ENCODE peak calls at places on chromosomes 2 and 18, in four cellular contexts. One of them, this sample, is unnamed.

GRCh38 chr2:100984892-100985307 is 17.2 kb upstream of the RPL31 start:
- DNase-seq in fibroblast of lung: peak; percentile 76
- DNase-seq in psoas muscle: peak; percentile 88
- DNase-seq in left lung: peak; percentile 92
- DNase-seq in this sample: peak; percentile 91

GRCh38 chr2:234375481-234375880 is 121.4 kb downstream of the ARL4C start:
- DNase-seq in fibroblast of lung: no peak
- DNase-seq in left lung: no peak
- DNase-seq in psoas muscle: no peak
- DNase-seq in this sample: no peak

GRCh38 chr2:96924775-96925747 is 55.2 kb upstream of the SEMA4C start:
- DNase-seq in fibroblast of lung: no peak
- DNase-seq in psoas muscle: peak; percentile 28
- DNase-seq in left lung: peak; percentile 40
- DNase-seq in this sample: peak; percentile 30

GRCh38 chr2:39452396-39452795 is 15.3 kb upstream of the MAP4K3 start:
- DNase-seq in fibroblast of lung: no peak
- DNase-seq in psoas muscle: no peak
- DNase-seq in left lung: no peak
- DNase-seq in this sample: no peak

GRCh38 chr18:5894613-5895299 is 566 bp downstream of the TMEM200C start:
- DNase-seq in left lung: peak; percentile 78
- DNase-seq in psoas muscle: peak; percentile 48
- DNase-seq in fibroblast of lung: peak; percentile 12
- DNase-seq in this sample: peak; percentile 80

GRCh38 chr18:78136986-78137385 is 842.6 kb upstream of the SALL3 start:
- DNase-seq in left lung: no peak
- DNase-seq in psoas muscle: no peak
- DNase-seq in fibroblast of lung: no peak
- DNase-seq in this sample: no peak

GRCh38 chr18:56246912-56247311 is 391.5 kb downstream of the TXNL1 start:
- DNase-seq in fibroblast of lung: peak; percentile 11
- DNase-seq in psoas muscle: no peak
- DNase-seq in left lung: no peak
- DNase-seq in this sample: no peak

GRCh38 chr2:177262958-177263450 is 1.5 kb downstream of the NFE2L2 start:
- DNase-seq in fibroblast of lung: no peak
- DNase-seq in left lung: no peak
- DNase-seq in psoas muscle: no peak
- DNase-seq in this sample: no peak

GRCh38 chr2:119282966-119283511 is 59.4 kb downstream of the STEAP3 start:
- DNase-seq in fibroblast of lung: no peak
- DNase-seq in left lung: no peak
- DNase-seq in psoas muscle: no peak
- DNase-seq in this sample: peak; percentile 49

GRCh38 chr2:148907085-148907785 is 32.2 kb downstream of the KIF5C start:
- DNase-seq in left lung: no peak
- DNase-seq in fibroblast of lung: no peak
- DNase-seq in psoas muscle: no peak
- DNase-seq in this sample: no peak

GRCh38 chr2:133810559-133810958 is 242.3 kb upstream of the NCKAP5 start:
- DNase-seq in fibroblast of lung: no peak
- DNase-seq in psoas muscle: no peak
- DNase-seq in left lung: no peak
- DNase-seq in this sample: no peak

GRCh38 chr2:99863914-99864273 is 278.5 kb downstream of the AFF3 start:
- DNase-seq in left lung: no peak
- DNase-seq in fibroblast of lung: no peak
- DNase-seq in psoas muscle: no peak
- DNase-seq in this sample: no peak

GRCh38 chr18:52343138-52343537 is 3.1 kb downstream of the DCC start:
- DNase-seq in left lung: no peak
- DNase-seq in psoas muscle: no peak
- DNase-seq in fibroblast of lung: peak; percentile 28
- DNase-seq in this sample: peak; percentile 32

GRCh38 chr2:152505495-152505906 is 170.5 kb downstream of the FMNL2 start:
- DNase-seq in left lung: no peak
- DNase-seq in fibroblast of lung: peak; percentile 55
- DNase-seq in psoas muscle: peak; percentile 57
- DNase-seq in this sample: no peak

GRCh38 chr2:196836440-196836839 is 27.3 kb upstream of the C2orf66 start:
- DNase-seq in fibroblast of lung: peak; percentile 38
- DNase-seq in psoas muscle: no peak
- DNase-seq in left lung: no peak
- DNase-seq in this sample: no peak

GRCh38 chr2:66462196-66462825 is 27.4 kb downstream of the MEIS1 start:
- DNase-seq in left lung: no peak
- DNase-seq in fibroblast of lung: no peak
- DNase-seq in psoas muscle: no peak
- DNase-seq in this sample: no peak

GRCh38 chr2:69973335-69973735 is 11.9 kb upstream of the ASPRV1 start:
- DNase-seq in fibroblast of lung: peak; percentile 59
- DNase-seq in left lung: no peak
- DNase-seq in psoas muscle: no peak
- DNase-seq in this sample: no peak

GRCh38 chr18:77147418-77147852 is 14.9 kb upstream of the MBP start:
- DNase-seq in left lung: no peak
- DNase-seq in fibroblast of lung: no peak
- DNase-seq in psoas muscle: no peak
- DNase-seq in this sample: no peak

GRCh38 chr2:1730047-1730937 is 14.0 kb downstream of the PXDN start:
- DNase-seq in psoas muscle: no peak
- DNase-seq in fibroblast of lung: peak; percentile 96
- DNase-seq in left lung: peak; percentile 57
- DNase-seq in this sample: peak; percentile 85

GRCh38 chr2:105919826-105920225 is 175.1 kb downstream of the NCK2 start:
- DNase-seq in fibroblast of lung: peak; percentile 58
- DNase-seq in left lung: no peak
- DNase-seq in psoas muscle: no peak
- DNase-seq in this sample: no peak

GRCh38 chr18:63342206-63342605 is 22.6 kb upstream of the BCL2 start:
- DNase-seq in psoas muscle: no peak
- DNase-seq in fibroblast of lung: peak; percentile 55
- DNase-seq in left lung: no peak
- DNase-seq in this sample: no peak

GRCh38 chr18:56086176-56086575 is 498.2 kb upstream of the TCF4 start:
- DNase-seq in psoas muscle: no peak
- DNase-seq in left lung: no peak
- DNase-seq in fibroblast of lung: no peak
- DNase-seq in this sample: no peak

GRCh38 chr2:175679231-175679630 is 322.8 kb downstream of the LNPK start:
- DNase-seq in fibroblast of lung: no peak
- DNase-seq in psoas muscle: no peak
- DNase-seq in left lung: no peak
- DNase-seq in this sample: no peak

GRCh38 chr2:28296904-28297303 is 95.8 kb upstream of the FOSL2 start:
- DNase-seq in left lung: no peak
- DNase-seq in fibroblast of lung: peak; percentile 42
- DNase-seq in psoas muscle: no peak
- DNase-seq in this sample: no peak

GRCh38 chr2:100842241-100842922 is 22.4 kb downstream of the NPAS2 start:
- DNase-seq in fibroblast of lung: no peak
- DNase-seq in left lung: no peak
- DNase-seq in psoas muscle: no peak
- DNase-seq in this sample: no peak

GRCh38 chr18:21740724-21741510 is at the start of gene MIB1:
- DNase-seq in fibroblast of lung: peak; percentile 43
- DNase-seq in psoas muscle: peak; percentile 99
- DNase-seq in left lung: peak; percentile 90
- DNase-seq in this sample: peak; percentile 97

GRCh38 chr2:147945660-147946059 is 74.9 kb downstream of the ORC4 start:
- DNase-seq in left lung: no peak
- DNase-seq in psoas muscle: no peak
- DNase-seq in fibroblast of lung: peak; percentile 21
- DNase-seq in this sample: no peak

GRCh38 chr2:55047677-55048299 is 2.5 kb downstream of the RTN4 start:
- DNase-seq in fibroblast of lung: peak; percentile 51
- DNase-seq in left lung: no peak
- DNase-seq in psoas muscle: no peak
- DNase-seq in this sample: peak; percentile 45

GRCh38 chr18:61127714-61128485 is 205.3 kb upstream of the CDH20 start:
- DNase-seq in left lung: no peak
- DNase-seq in psoas muscle: no peak
- DNase-seq in fibroblast of lung: no peak
- DNase-seq in this sample: no peak

GRCh38 chr2:19282305-19282704 is 76.1 kb downstream of the OSR1 start:
- DNase-seq in psoas muscle: no peak
- DNase-seq in fibroblast of lung: no peak
- DNase-seq in left lung: no peak
- DNase-seq in this sample: no peak

GRCh38 chr18:14089781-14090180 is 42.5 kb downstream of the ZNF519 start:
- DNase-seq in fibroblast of lung: no peak
- DNase-seq in psoas muscle: no peak
- DNase-seq in left lung: no peak
- DNase-seq in this sample: no peak

GRCh38 chr18:32919799-32920198 is 147.0 kb upstream of the KLHL14 start:
- DNase-seq in left lung: no peak
- DNase-seq in psoas muscle: no peak
- DNase-seq in fibroblast of lung: no peak
- DNase-seq in this sample: no peak

GRCh38 chr2:64267699-64268098 is 123.5 kb upstream of the PELI1 start:
- DNase-seq in psoas muscle: no peak
- DNase-seq in left lung: no peak
- DNase-seq in fibroblast of lung: no peak
- DNase-seq in this sample: no peak

GRCh38 chr2:212032536-212033219 is 505.9 kb downstream of the ERBB4 start:
- DNase-seq in left lung: no peak
- DNase-seq in fibroblast of lung: peak; percentile 63
- DNase-seq in psoas muscle: no peak
- DNase-seq in this sample: no peak

GRCh38 chr2:99448556-99448955 is 41.3 kb downstream of the REV1 start:
- DNase-seq in psoas muscle: no peak
- DNase-seq in left lung: no peak
- DNase-seq in fibroblast of lung: no peak
- DNase-seq in this sample: peak; percentile 47

GRCh38 chr18:79548986-79549637 is 130.5 kb upstream of the CTDP1 start:
- DNase-seq in left lung: peak; percentile 70
- DNase-seq in fibroblast of lung: no peak
- DNase-seq in psoas muscle: no peak
- DNase-seq in this sample: no peak
- H3K27ac ChIP-seq in left lung: no peak overlapping the region
- H3K27ac ChIP-seq in fibroblast of lung: no peak overlapping the region
- H3K27ac ChIP-seq in psoas muscle: no peak overlapping the region
- H3K27ac ChIP-seq in this sample: no peak overlapping the region

DNA sequence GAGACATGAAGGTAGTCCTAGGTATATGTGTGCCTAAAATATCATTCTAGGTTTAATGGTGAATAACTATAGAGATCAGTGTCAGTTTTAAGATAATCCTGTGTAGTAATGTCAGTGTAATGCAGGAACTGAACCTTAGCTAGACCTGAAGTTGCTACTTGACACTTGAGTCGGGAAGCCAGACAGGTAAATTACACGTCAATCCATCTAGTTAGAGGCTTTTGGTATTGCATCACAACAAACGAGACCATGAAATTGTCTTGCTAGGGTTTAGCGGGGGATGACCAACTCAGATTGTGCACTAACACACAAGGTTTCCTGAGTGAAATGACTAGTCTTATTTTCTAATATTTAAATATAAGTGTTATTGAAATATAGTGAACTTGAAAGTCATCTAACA is 2.0 kb downstream of the YPEL5 start:
- DNase-seq in left lung: no peak
- DNase-seq in psoas muscle: no peak
- DNase-seq in fibroblast of lung: no peak
- DNase-seq in this sample: no peak
- H3K4me3 ChIP-seq in left lung: no peak overlapping the region
- H3K4me3 ChIP-seq in psoas muscle: peak overlapping the region; percentile 94
- H3K4me3 ChIP-seq in fibroblast of lung: peak overlapping the region; percentile 90
- H3K4me3 ChIP-seq in this sample: no peak overlapping the region

DNA sequence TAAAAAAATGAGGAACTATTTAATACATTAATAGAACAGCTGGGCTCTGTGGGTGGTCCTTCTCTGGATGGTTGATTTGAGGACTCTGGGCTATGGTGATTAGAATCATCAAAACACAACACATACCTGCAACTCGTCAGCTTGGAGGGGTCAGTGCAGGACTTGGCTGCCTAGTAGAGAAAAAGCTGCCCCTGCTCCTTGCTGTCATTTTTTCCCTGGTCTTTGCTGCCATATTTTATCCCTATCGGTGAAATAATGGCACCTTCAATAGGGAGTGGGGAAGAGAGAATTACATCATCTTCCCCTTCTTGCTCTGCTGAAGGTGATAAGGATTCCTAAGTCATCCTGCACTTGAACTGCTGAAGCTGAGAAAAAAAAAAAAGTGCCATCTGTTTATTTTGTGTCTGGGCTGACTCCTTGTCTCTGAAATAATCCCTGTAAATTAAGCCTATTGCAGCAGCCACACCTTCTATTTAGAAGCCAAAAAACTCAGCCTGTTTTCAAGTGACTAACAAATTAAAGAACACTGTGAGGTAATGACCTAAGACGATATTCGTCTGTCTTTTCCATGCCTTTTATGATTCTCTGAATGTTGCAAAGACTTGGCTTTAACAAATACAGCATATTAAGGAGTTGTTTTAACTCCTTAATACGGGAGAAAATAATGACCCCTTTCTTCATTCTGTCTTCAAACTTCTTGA is 89.3 kb downstream of the ACVR1 start:
- DNase-seq in psoas muscle: no peak
- DNase-seq in fibroblast of lung: no peak
- DNase-seq in left lung: no peak
- DNase-seq in this sample: no peak
- H3K27ac ChIP-seq in psoas muscle: peak overlapping the region; percentile 92
- H3K27ac ChIP-seq in fibroblast of lung: no peak overlapping the region
- H3K27ac ChIP-seq in left lung: no peak overlapping the region
- H3K27ac ChIP-seq in this sample: no peak overlapping the region

DNA sequence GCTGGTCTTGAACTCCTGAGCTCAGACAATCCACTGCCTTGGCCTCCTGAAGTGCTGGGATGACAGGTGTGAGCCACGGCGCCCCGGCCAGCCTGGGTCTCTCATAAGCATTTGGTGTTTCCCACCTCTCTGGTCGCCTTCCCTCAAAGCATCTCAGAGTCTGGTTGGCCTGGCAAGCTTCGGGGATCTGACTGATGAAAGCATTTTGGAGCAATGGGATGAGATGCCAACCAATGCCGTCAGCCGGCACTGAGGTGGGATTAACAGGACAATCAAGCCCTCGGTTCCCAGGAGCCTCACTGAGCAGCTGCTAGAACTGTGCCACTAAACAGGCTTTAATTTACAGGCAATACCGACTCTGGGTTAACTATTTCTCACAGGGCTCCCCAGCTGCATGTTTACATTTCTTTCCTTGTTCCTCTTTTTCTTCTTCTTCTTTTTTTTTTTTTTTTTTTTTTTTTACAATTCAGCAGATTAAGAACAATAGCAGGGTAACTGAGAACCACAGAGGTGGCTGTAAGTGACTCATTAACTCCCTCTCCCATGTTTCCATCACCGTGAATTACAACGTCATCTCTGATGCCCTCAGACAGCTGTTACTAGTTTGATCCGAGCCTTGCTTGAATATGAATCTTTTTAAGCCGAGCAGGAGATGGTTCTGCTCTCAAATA is 38.0 kb downstream of the ODC1 start:
- DNase-seq in left lung: no peak
- DNase-seq in psoas muscle: no peak
- DNase-seq in fibroblast of lung: no peak
- DNase-seq in this sample: no peak
- H3K4me3 ChIP-seq in left lung: no peak overlapping the region
- H3K4me3 ChIP-seq in psoas muscle: no peak overlapping the region
- H3K4me3 ChIP-seq in fibroblast of lung: no peak overlapping the region
- H3K4me3 ChIP-seq in this sample: no peak overlapping the region

GRCh38 chr2:191848771-191849726 is 2.2 kb upstream of the CAVIN2 start:
- DNase-seq in fibroblast of lung: no peak
- DNase-seq in left lung: no peak
- DNase-seq in psoas muscle: no peak
- DNase-seq in this sample: no peak
- H3K27ac ChIP-seq in fibroblast of lung: no peak overlapping the region
- H3K27ac ChIP-seq in left lung: no peak overlapping the region
- H3K27ac ChIP-seq in psoas muscle: no peak overlapping the region
- H3K27ac ChIP-seq in this sample: no peak overlapping the region